ENCODE peak calls at places on chromosome 11, in five cellular contexts. S, H, W, X and Z are unnamed samples.
A peak's percentile ranks its signal among the peaks of the same experiment; 100 is the strongest.

GRCh38 chr11:117704416-117705150 is 92.4 kb downstream of the DSCAML1 start:
- DNase-seq in S (no peak), H (no peak), W (no peak), X (no peak), Z (no peak)

GRCh38 chr11:106398396-106399074 is 321.1 kb downstream of the AASDHPPT start:
- DNase-seq in S (no peak), H (peak; percentile 39), W (no peak), X (no peak), Z (no peak)

GRCh38 chr11:96156379-96156722 is 186.6 kb downstream of the MAML2 start:
- DNase-seq in S (no peak), H (no peak), W (no peak), X (no peak), Z (no peak)

GRCh38 chr11:62251698-62252097 is 9.7 kb downstream of the SCGB1D2 start:
- DNase-seq in S (no peak), H (no peak), W (no peak), X (no peak), Z (no peak)

GRCh38 chr11:37105456-37105855 is 507.4 kb upstream of the RAG2 start:
- DNase-seq in S (no peak), H (no peak), W (no peak), X (no peak), Z (no peak)

GRCh38 chr11:124194696-124195418 is 11.7 kb downstream of the OR10D3 start:
- DNase-seq in S (no peak), H (peak; percentile 54), W (no peak), X (peak; percentile 45), Z (peak; percentile 46)

GRCh38 chr11:11039249-11039965 is 181.6 kb upstream of the ZBED5 start:
- DNase-seq in S (no peak), H (no peak), W (no peak), X (no peak), Z (no peak)

GRCh38 chr11:108538022-108538424 is 39.8 kb upstream of the POGLUT3 start:
- DNase-seq in S (peak; percentile 52), H (no peak), W (no peak), X (no peak), Z (no peak)

GRCh38 chr11:21133244-21133643 is 463.9 kb downstream of the NELL1 start:
- DNase-seq in S (no peak), H (no peak), W (no peak), X (no peak), Z (no peak)

GRCh38 chr11:28951191-28951590 is 843.0 kb downstream of the METTL15 start:
- DNase-seq in S (no peak), H (no peak), W (no peak), X (no peak), Z (no peak)

GRCh38 chr11:71154406-71154805 is 98.0 kb downstream of the SHANK2 start:
- DNase-seq in S (no peak), H (no peak), W (no peak), X (no peak), Z (no peak)

GRCh38 chr11:71150859-71151258 is 101.5 kb downstream of the SHANK2 start:
- DNase-seq in S (no peak), H (no peak), W (no peak), X (no peak), Z (no peak)

GRCh38 chr11:71151561-71151960 is 100.8 kb downstream of the SHANK2 start:
- DNase-seq in S (no peak), H (no peak), W (no peak), X (no peak), Z (no peak)

GRCh38 chr11:71155846-71156245 is 96.5 kb downstream of the SHANK2 start:
- DNase-seq in S (no peak), H (no peak), W (no peak), X (no peak), Z (no peak)

GRCh38 chr11:71153005-71153395 is 99.4 kb downstream of the SHANK2 start:
- DNase-seq in S (no peak), H (no peak), W (no peak), X (no peak), Z (peak; percentile 52)
- H3K4me3 ChIP-seq in S (no peak overlapping the region), H (peak overlapping the region; percentile 15), W (peak overlapping the region; percentile 33), X (no peak overlapping the region), Z (no peak overlapping the region)

GRCh38 chr11:58575377-58576020 is at the start of gene LPXN:
- DNase-seq in S (peak; percentile 37), H (peak; percentile 83), W (no peak), X (no peak), Z (peak; percentile 27)
- H3K4me3 ChIP-seq in S (no peak within 1 kb of the TSS), H (peak within 1 kb of the TSS; percentile 45), W (peak within 1 kb of the TSS; percentile 81), X (peak within 1 kb of the TSS; percentile 92), Z (no peak within 1 kb of the TSS)

GRCh38 chr11:94398101-94398500 is 3.1 kb downstream of the GPR83 start:
- DNase-seq in S (no peak), H (no peak), W (no peak), X (no peak), Z (no peak)

GRCh38 chr11:94400839-94401772 is at the start of gene GPR83:
- DNase-seq in S (no peak), H (no peak), W (no peak), X (no peak), Z (no peak)

GRCh38 chr11:94402355-94402754 is 1.1 kb upstream of the GPR83 start:
- DNase-seq in S (no peak), H (no peak), W (no peak), X (no peak), Z (no peak)

GRCh38 chr11:94401773-94402265 is 600 bp upstream of the GPR83 start:
- DNase-seq in S (no peak), H (no peak), W (no peak), X (no peak), Z (no peak)

GRCh38 chr11:94400075-94400838 is 962 bp downstream of the GPR83 start:
- DNase-seq in S (no peak), H (no peak), W (no peak), X (no peak), Z (no peak)
- H3K4me3 ChIP-seq in S (no peak overlapping the region), H (no peak overlapping the region), W (no peak overlapping the region), X (no peak overlapping the region), Z (no peak overlapping the region)

DNA sequence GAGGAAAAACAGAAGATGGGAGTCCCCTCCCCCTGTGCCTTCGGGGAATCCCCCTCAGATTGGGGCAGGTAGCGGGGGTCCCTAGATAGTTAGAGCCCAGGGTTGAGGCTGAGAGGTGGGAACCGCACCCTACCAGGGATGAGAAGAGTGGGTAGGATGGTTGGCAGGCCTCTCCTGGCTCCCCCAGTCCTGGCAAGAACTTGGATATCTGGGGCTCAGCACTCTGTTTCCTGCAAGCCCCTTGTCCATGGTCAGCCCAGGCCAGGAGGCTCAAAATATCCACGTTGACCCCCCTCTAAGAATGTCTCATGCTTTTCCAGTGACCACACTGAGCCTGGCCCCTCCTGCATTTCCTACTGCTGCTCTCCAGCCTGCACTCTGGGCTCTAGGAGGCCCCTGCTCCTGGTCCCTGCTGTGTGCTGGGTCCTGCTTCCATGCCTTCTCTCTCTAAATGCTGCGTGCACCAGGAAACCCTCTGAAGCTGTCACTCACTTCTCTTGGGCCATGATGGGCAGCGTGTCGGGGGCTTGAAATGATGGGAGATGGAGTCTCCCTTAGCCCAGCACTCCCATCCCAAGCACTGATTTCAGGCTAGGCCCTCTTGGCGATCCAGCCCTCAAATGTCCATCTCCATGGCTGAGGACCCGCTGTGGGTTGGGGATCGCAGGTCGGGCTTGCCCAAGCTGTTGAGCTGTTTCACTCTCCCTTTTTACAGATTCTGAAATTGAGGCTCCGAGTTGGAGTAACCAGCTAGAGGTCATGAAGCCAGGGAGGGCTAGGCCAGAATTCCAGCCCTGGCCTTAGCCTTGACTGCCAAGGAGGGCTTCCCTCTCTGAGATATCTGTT is 2.0 kb downstream of the MAP3K11 start:
- DNase-seq in S (no peak), H (no peak), W (no peak), X (no peak), Z (no peak)
- H3K4me3 ChIP-seq in S (peak overlapping the region; percentile 95), H (peak overlapping the region; percentile 95), W (peak overlapping the region; percentile 95), X (peak overlapping the region; percentile 76), Z (no peak overlapping the region)

DNA sequence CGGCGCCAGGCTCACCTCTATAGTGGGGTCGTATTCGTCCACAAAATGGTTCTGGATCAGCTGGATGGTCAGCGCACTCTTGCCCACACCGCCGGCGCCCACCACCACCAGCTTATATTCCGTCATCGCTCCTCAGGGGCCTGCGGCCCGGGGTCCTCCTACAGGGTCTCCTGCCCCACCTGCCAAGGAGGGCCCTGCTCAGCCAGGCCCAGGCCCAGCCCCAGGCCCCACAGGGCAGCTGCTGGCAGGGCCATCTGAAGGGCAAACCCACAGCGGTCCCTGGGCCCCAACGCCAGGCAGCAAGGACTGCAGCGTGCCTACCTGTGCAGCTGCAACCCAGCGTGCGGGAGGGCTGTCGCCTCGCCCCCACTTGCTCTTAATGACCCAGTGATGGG is 1.2 kb downstream of the HRAS start:
- DNase-seq in S (no peak), H (no peak), W (no peak), X (no peak), Z (no peak)
- H3K4me3 ChIP-seq in S (peak overlapping the region; percentile 89), H (peak overlapping the region; percentile 72), W (peak overlapping the region; percentile 96), X (peak overlapping the region; percentile 87), Z (no peak overlapping the region)

GRCh38 chr11:109794501-109794900 is 298.7 kb upstream of the ZC3H12C start:
- DNase-seq in S (no peak), H (no peak), W (no peak), X (no peak), Z (no peak)

GRCh38 chr11:109795234-109795633 is 298.0 kb upstream of the ZC3H12C start:
- DNase-seq in S (no peak), H (no peak), W (no peak), X (no peak), Z (peak; percentile 16)

GRCh38 chr11:109789911-109790310 is 303.3 kb upstream of the ZC3H12C start:
- DNase-seq in S (no peak), H (peak; percentile 83), W (no peak), X (no peak), Z (no peak)

GRCh38 chr11:109788969-109789490 is 304.2 kb upstream of the ZC3H12C start:
- DNase-seq in S (no peak), H (no peak), W (no peak), X (no peak), Z (no peak)

DNA sequence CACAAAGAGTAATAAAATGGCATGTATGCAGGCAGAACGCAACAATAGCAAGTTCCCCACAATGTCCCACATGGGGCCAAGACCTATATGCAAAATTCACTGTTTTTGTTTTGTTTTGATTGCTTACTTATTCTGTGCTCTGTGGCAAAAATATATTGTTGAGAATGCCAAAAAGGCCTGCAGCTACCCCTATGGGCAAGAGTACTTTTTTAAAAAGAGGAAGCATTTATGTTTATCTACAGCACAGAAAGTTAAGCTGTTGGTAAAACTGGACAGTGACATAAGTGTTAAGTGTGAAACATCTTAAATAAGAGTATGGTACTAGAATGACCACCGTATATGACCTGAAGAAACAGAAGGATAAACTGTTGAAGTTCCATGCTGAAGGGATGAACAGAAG is 301.9 kb upstream of the ZC3H12C start:
- DNase-seq in S (no peak), H (no peak), W (no peak), X (no peak), Z (no peak)
- H3K4me3 ChIP-seq in S (no peak overlapping the region), H (no peak overlapping the region), W (no peak overlapping the region), X (no peak overlapping the region), Z (no peak overlapping the region)

GRCh38 chr11:68266121-68266891 is 5.5 kb downstream of the C11orf24 start:
- DNase-seq in S (no peak), H (no peak), W (no peak), X (no peak), Z (peak; percentile 45)
- H3K4me3 ChIP-seq in S (no peak overlapping the region), H (no peak overlapping the region), W (peak overlapping the region; percentile 21), X (no peak overlapping the region), Z (no peak overlapping the region)

GRCh38 chr11:114111369-114112042 is 52.0 kb downstream of the ZBTB16 start:
- DNase-seq in S (no peak), H (no peak), W (no peak), X (no peak), Z (no peak)
- H3K4me3 ChIP-seq in S (no peak overlapping the region), H (no peak overlapping the region), W (peak overlapping the region; percentile 1), X (no peak overlapping the region), Z (no peak overlapping the region)